ENCODE peak calls at places on chromosome 1, in four cellular contexts. E is T1000, M is NCI-H1048, J is PC-3. O is an unnamed sample.

GRCh38 chr1:64203420-64203819 is at the start of gene UBE2U:
- DNase-seq in E (no peak), M (no peak), J (no peak), O (no peak)

GRCh38 chr1:18668051-18668450 is 37.4 kb downstream of the PAX7 start:
- DNase-seq in E (no peak), M (no peak), J (peak), O (no peak)

GRCh38 chr1:88549536-88549935 is 134.5 kb upstream of the PKN2 start:
- DNase-seq in E (no peak), M (no peak), J (peak), O (no peak)

GRCh38 chr1:45012639-45013278 is 705 bp downstream of the UROD start:
- DNase-seq in E (peak), M (no peak), J (peak), O (no peak)

GRCh38 chr1:202807367-202807925 is 775 bp downstream of the KDM5B start:
- DNase-seq in E (peak), M (no peak), J (no peak), O (no peak)

GRCh38 chr1:35345439-35345981 is 77.0 kb downstream of the ZMYM4 start:
- DNase-seq in E (no peak), M (no peak), J (no peak), O (no peak)

GRCh38 chr1:93490357-93490756 is 42.4 kb downstream of the FNBP1L start:
- DNase-seq in E (no peak), M (no peak), J (no peak), O (no peak)

GRCh38 chr1:33045814-33046213 is 9.1 kb upstream of the AK2 start:
- DNase-seq in E (no peak), M (no peak), J (no peak), O (no peak)

GRCh38 chr1:182610606-182611194 is 6.5 kb upstream of the RGS16 start:
- DNase-seq in E (no peak), M (no peak), J (no peak), O (no peak)

GRCh38 chr1:198024782-198025181 is 107.6 kb downstream of the LHX9 start:
- DNase-seq in E (no peak), M (no peak), J (peak), O (no peak)

GRCh38 chr1:71788113-71788512 is 494.2 kb downstream of the NEGR1 start:
- DNase-seq in E (no peak), M (no peak), J (no peak), O (no peak)

GRCh38 chr1:42936309-42937078 is 22.2 kb downstream of the SLC2A1 start:
- DNase-seq in E (peak), M (no peak), J (peak), O (no peak)

GRCh38 chr1:196178083-196178635 is 430.1 kb downstream of the KCNT2 start:
- DNase-seq in E (no peak), M (no peak), J (no peak), O (no peak)

GRCh38 chr1:178945763-178946266 is 74.9 kb upstream of the ANGPTL1 start:
- DNase-seq in E (no peak), M (no peak), J (no peak), O (no peak)

GRCh38 chr1:94039514-94039870 is 81.5 kb downstream of the ABCA4 start:
- DNase-seq in E (no peak), M (no peak), J (peak), O (peak)

GRCh38 chr1:190809312-190809711 is 331.6 kb upstream of the BRINP3 start:
- DNase-seq in E (no peak), M (no peak), J (no peak), O (no peak)

GRCh38 chr1:182189535-182190066 is 128.1 kb upstream of the ZNF648 start:
- DNase-seq in E (no peak), M (no peak), J (no peak), O (no peak)

GRCh38 chr1:217053666-217054065 is 330.4 kb upstream of the ESRRG start:
- DNase-seq in E (no peak), M (no peak), J (no peak), O (no peak)

GRCh38 chr1:116557323-116557878 is 13.4 kb downstream of the CD58 start:
- DNase-seq in E (no peak), M (no peak), J (no peak), O (no peak)

GRCh38 chr1:53156783-53157182 is 14.3 kb upstream of the SLC1A7 start:
- DNase-seq in E (no peak), M (no peak), J (no peak), O (no peak)

GRCh38 chr1:57572016-57572415 is 148.2 kb upstream of the DAB1 start:
- DNase-seq in E (no peak), M (no peak), J (no peak), O (no peak)

GRCh38 chr1:19644761-19645543 is 841 bp downstream of the NBL1 start:
- DNase-seq in E (no peak), M (no peak), J (peak), O (no peak)

GRCh38 chr1:66598670-66599069 is 64.7 kb downstream of the SGIP1 start:
- DNase-seq in E (no peak), M (no peak), J (peak), O (no peak)

GRCh38 chr1:20449736-20450311 is 36.2 kb downstream of the CAMK2N1 start:
- DNase-seq in E (no peak), M (no peak), J (peak), O (no peak)

GRCh38 chr1:213296558-213296957 is 245.5 kb downstream of the RPS6KC1 start:
- DNase-seq in E (no peak), M (no peak), J (no peak), O (no peak)

GRCh38 chr1:90201467-90202358 is 206.8 kb downstream of the ZNF326 start:
- DNase-seq in E (no peak), M (no peak), J (no peak), O (no peak)

GRCh38 chr1:174965006-174965971 is 34.5 kb upstream of the CACYBP start:
- DNase-seq in E (no peak), M (no peak), J (no peak), O (no peak)

GRCh38 chr1:63004868-63005267 is 220.9 kb downstream of the ATG4C start:
- DNase-seq in E (no peak), M (no peak), J (peak), O (peak)

GRCh38 chr1:46005594-46005993 is 126.8 kb downstream of the PIK3R3 start:
- DNase-seq in E (no peak), M (no peak), J (no peak), O (no peak)